ENCODE peak calls at places on chromosomes 11 and 22, in four cellular contexts. U, Y, Q and J are unnamed samples.

GRCh38 chr11:6618117-6619020 is 853 bp downstream of the TPP1 start:
- DNase-seq in U (peak), Y (no peak), Q (no peak), J (peak)

GRCh38 chr22:44423556-44423955 is 74.5 kb downstream of the RTL6 start:
- DNase-seq in U (no peak), Y (no peak), Q (no peak), J (no peak)

GRCh38 chr11:79393362-79394043 is 47.3 kb downstream of the TENM4 start:
- DNase-seq in U (no peak), Y (no peak), Q (no peak), J (no peak)

GRCh38 chr22:28023036-28023435 is 104.0 kb upstream of the PITPNB start:
- DNase-seq in U (no peak), Y (no peak), Q (no peak), J (no peak)

GRCh38 chr22:38864361-38865191 is 7.4 kb downstream of the CBX6 start:
- DNase-seq in U (no peak), Y (no peak), Q (no peak), J (no peak)

GRCh38 chr11:2529173-2529572 is 84.4 kb downstream of the KCNQ1 start:
- DNase-seq in U (no peak), Y (no peak), Q (no peak), J (no peak)

GRCh38 chr22:27252282-27253049 is 549.1 kb downstream of the MN1 start:
- DNase-seq in U (no peak), Y (no peak), Q (no peak), J (no peak)

GRCh38 chr11:117929568-117930207 is 486 bp upstream of the TMPRSS13 start:
- DNase-seq in U (no peak), Y (no peak), Q (no peak), J (no peak)

GRCh38 chr11:66988238-66988637 is 13.1 kb downstream of the C11orf86 start:
- DNase-seq in U (no peak), Y (no peak), Q (no peak), J (no peak)

GRCh38 chr11:113305440-113306336 is 8.7 kb upstream of the TTC12 start:
- DNase-seq in U (peak), Y (peak), Q (no peak), J (peak)

GRCh38 chr11:105718641-105719040 is 108.8 kb downstream of the GRIA4 start:
- DNase-seq in U (no peak), Y (no peak), Q (no peak), J (no peak)

DNA sequence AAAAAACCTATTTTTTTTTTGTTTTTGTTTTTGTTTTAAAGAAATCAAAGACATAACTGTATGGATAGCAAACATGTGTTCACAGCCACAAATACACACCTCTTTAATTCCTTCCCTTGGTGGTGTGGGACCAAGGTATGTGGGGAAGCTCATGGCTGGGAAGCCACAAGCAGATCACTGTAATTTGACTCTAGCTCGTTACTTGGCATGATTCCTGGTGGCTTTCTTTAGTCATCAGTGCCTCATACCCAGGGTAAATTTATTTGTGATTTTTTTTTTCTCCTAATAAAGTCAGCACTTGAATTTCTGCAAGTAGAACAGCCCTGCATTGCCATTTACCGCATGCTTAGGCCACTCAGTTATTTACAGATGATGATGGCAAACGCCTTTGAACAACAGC is 687.3 kb downstream of the OPCML start:
- DNase-seq in U (no peak), Y (no peak), Q (no peak), J (no peak)
- H3K4me2 ChIP-seq in U (no peak), Y (no peak), Q (no peak), J (no peak)

GRCh38 chr11:68146704-68147474 is 25.7 kb upstream of the CHKA start:
- DNase-seq in U (peak), Y (no peak), Q (no peak), J (peak)
- TF ChIP-seq ATF3 in U (no peak), Y (no peak), Q (no peak), J (no peak)

GRCh38 chr11:34844466-34845112 is 71.6 kb downstream of the APIP start:
- DNase-seq in U (no peak), Y (no peak), Q (no peak), J (no peak)
- H3K27ac ChIP-seq in U (no peak), Y (no peak), Q (no peak), J (no peak)

GRCh38 chr22:49845666-49846459 is 7.8 kb upstream of the ZBED4 start:
- DNase-seq in U (no peak), Y (no peak), Q (no peak), J (no peak)

GRCh38 chr22:49848690-49849160 is 4.9 kb upstream of the ZBED4 start:
- DNase-seq in U (no peak), Y (no peak), Q (no peak), J (no peak)

GRCh38 chr22:49850021-49850911 is 3.4 kb upstream of the ZBED4 start:
- DNase-seq in U (no peak), Y (no peak), Q (no peak), J (no peak)

GRCh38 chr22:49849161-49850020 is 4.3 kb upstream of the ZBED4 start:
- DNase-seq in U (no peak), Y (no peak), Q (no peak), J (no peak)

DNA sequence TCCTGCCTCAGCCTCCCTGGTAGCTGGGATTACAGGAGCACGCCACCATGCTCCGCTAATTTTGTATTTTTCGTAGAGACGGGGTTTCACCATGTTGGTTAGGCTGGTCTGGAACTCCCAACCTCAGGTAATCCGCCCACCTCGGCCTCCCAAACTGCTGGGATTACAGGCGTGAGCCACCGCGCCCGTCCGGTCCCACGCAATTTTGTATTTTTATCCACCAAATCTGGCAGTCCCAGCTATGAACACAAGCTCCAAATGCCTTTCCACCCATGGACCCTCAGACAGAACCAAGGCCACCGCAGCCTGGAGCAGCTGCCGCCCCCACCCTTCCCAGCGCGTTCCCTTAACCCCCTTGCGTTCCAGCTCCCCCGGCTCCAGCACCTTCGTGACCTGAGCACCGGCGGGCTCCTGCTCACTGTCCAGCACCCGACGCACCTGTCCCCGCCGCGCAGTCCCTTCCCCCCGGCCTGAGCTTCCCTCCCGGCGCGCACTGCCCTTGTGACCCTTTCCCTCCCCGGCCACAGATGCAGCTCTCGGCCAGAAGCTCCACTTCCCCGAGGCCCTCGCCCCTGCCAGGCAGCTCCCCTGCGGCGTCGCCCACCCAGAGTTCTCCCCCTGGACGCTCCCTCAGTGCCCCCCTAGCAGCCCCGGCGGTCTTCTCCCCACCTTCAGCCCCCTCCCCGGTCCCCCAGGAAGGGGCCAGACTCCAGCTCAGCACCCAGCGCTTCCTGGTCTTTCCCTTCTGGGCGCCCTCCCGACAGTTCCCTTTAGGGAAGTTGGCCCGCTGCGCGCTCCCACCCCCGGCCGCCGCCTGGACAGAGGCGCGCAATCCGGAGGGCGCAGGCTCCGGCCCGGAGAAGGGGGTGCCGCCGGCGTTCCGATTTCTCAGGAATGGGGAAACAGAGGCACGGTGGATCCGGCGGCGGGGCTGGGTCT is 5.6 kb upstream of the ZBED4 start:
- DNase-seq in U (no peak), Y (no peak), Q (no peak), J (no peak)
- H3K4me2 ChIP-seq in U (no peak), Y (no peak), Q (no peak), J (peak)

GRCh38 chr11:129315781-129316579 is 59.7 kb upstream of the BARX2 start:
- DNase-seq in U (no peak), Y (peak), Q (no peak), J (peak)
- TF ChIP-seq ATF3 in U (no peak), Y (no peak), Q (no peak), J (no peak)

GRCh38 chr22:45552017-45552411 is 49.3 kb downstream of the FBLN1 start:
- DNase-seq in U (no peak), Y (no peak), Q (no peak), J (no peak)

GRCh38 chr22:45554861-45555260 is 52.2 kb downstream of the FBLN1 start:
- DNase-seq in U (no peak), Y (no peak), Q (no peak), J (no peak)

GRCh38 chr22:45553333-45554039 is 50.8 kb downstream of the FBLN1 start:
- DNase-seq in U (peak), Y (peak), Q (no peak), J (peak)

GRCh38 chr22:45552580-45553332 is 50.1 kb downstream of the FBLN1 start:
- DNase-seq in U (no peak), Y (no peak), Q (no peak), J (no peak)

GRCh38 chr22:45554040-45554406 is 51.3 kb downstream of the FBLN1 start:
- DNase-seq in U (peak), Y (no peak), Q (no peak), J (no peak)
- H3K27ac ChIP-seq in U (no peak), Y (peak), Q (no peak), J (no peak)

GRCh38 chr11:124900464-124900863 is 2.8 kb upstream of the ROBO4 start:
- DNase-seq in U (no peak), Y (peak), Q (no peak), J (peak)

GRCh38 chr11:124899376-124900145 is 1.9 kb upstream of the ROBO4 start:
- DNase-seq in U (no peak), Y (no peak), Q (no peak), J (no peak)

GRCh38 chr11:124896821-124897391 is 759 bp downstream of the ROBO4 start:
- DNase-seq in U (no peak), Y (no peak), Q (no peak), J (no peak)

GRCh38 chr11:124897681-124898680 is at the start of gene ROBO4:
- DNase-seq in U (no peak), Y (peak), Q (no peak), J (peak)

DNA sequence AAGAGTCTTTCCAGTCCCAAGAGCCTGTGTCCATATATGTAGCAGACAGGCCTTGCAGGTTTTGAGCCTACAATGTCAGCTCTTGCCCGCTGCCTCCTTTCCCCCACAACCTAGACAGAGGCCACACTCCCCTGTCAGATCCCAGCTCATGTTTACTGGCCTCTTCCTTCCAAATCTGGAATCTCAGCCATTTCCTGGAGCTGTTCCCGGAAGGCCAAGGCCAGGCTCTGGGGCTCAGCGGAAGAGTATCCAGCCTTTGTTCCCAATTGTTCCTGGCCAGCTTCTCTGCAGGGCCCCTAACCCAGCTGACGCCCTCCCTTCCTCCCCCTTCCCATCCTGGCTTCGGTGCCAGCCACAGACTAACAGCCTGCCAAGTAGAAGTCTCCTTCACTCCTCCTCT is 1.0 kb upstream of the ROBO4 start:
- DNase-seq in U (no peak), Y (no peak), Q (no peak), J (peak)
- H3K4me2 ChIP-seq in U (no peak), Y (peak), Q (no peak), J (peak)